ENCODE peak calls at places on chromosomes 12 and 14, in four cellular contexts. E, O, I and H are unnamed samples.

GRCh38 chr14:65833256-65833880 is 420.8 kb downstream of the FUT8 start:
- DNase-seq in E (no peak), O (no peak), I (no peak), H (peak)

GRCh38 chr14:99733551-99734405 is 49.7 kb downstream of the CYP46A1 start:
- DNase-seq in E (peak), O (peak), I (no peak), H (no peak)

GRCh38 chr12:12452326-12452725 is 95.4 kb downstream of the BORCS5 start:
- DNase-seq in E (no peak), O (no peak), I (no peak), H (no peak)

GRCh38 chr12:116265361-116266128 is 11.9 kb downstream of the MED13L start:
- DNase-seq in E (no peak), O (no peak), I (no peak), H (no peak)

GRCh38 chr14:58626441-58626840 is 11.3 kb upstream of the DACT1 start:
- DNase-seq in E (no peak), O (no peak), I (no peak), H (no peak)

GRCh38 chr14:97603201-97603600 is 806.0 kb downstream of the VRK1 start:
- DNase-seq in E (no peak), O (no peak), I (no peak), H (no peak)

GRCh38 chr12:120169946-120170345 is 24.6 kb downstream of the GCN1 start:
- DNase-seq in E (no peak), O (no peak), I (no peak), H (no peak)

GRCh38 chr14:36818794-36819384 is 157.2 kb downstream of the PAX9 start:
- DNase-seq in E (no peak), O (no peak), I (no peak), H (no peak)

GRCh38 chr14:99678198-99678597 is 5.9 kb upstream of the CYP46A1 start:
- DNase-seq in E (no peak), O (no peak), I (no peak), H (no peak)

GRCh38 chr12:27534060-27534764 is 10.2 kb downstream of the PPFIBP1 start:
- DNase-seq in E (no peak), O (no peak), I (no peak), H (no peak)

GRCh38 chr12:14892726-14893442 is 7.2 kb upstream of the MGP start:
- DNase-seq in E (peak), O (no peak), I (no peak), H (no peak)

GRCh38 chr14:75911883-75912282 is 69.9 kb downstream of the TGFB3 start:
- DNase-seq in E (no peak), O (peak), I (no peak), H (no peak)

GRCh38 chr14:58638231-58639205 is 756 bp downstream of the DACT1 start:
- DNase-seq in E (peak), O (no peak), I (no peak), H (no peak)

GRCh38 chr12:64672925-64673409 is 62.7 kb downstream of the RASSF3 start:
- DNase-seq in E (peak), O (peak), I (peak), H (no peak)

GRCh38 chr14:101132051-101132541 is 228.6 kb upstream of the RTL1 start:
- DNase-seq in E (no peak), O (no peak), I (no peak), H (no peak)

GRCh38 chr12:25933001-25933400 is 25.5 kb upstream of the RASSF8 start:
- DNase-seq in E (no peak), O (no peak), I (no peak), H (no peak)

GRCh38 chr12:75877588-75878381 is 153.8 kb downstream of the PHLDA1 start:
- DNase-seq in E (no peak), O (no peak), I (no peak), H (no peak)

GRCh38 chr14:36055052-36055378 is 121.5 kb downstream of the PTCSC3 start:
- DNase-seq in E (no peak), O (no peak), I (no peak), H (no peak)

GRCh38 chr12:132204064-132204821 is 60.0 kb downstream of the NOC4L start:
- DNase-seq in E (no peak), O (no peak), I (no peak), H (no peak)

GRCh38 chr12:102527256-102527720 is 46.9 kb upstream of the IGF1 start:
- DNase-seq in E (no peak), O (no peak), I (no peak), H (no peak)

GRCh38 chr14:73935666-73936065 is 14.2 kb downstream of the FAM161B start:
- DNase-seq in E (no peak), O (no peak), I (no peak), H (no peak)

GRCh38 chr12:29238822-29239291 is 89.8 kb downstream of the FAR2 start:
- DNase-seq in E (no peak), O (no peak), I (no peak), H (no peak)

GRCh38 chr14:21326972-21327371 is 47.1 kb downstream of the RPGRIP1 start:
- DNase-seq in E (no peak), O (no peak), I (no peak), H (no peak)
- TF ChIP-seq CTCF in E (no peak), O (no peak), I (no peak), H (no peak)

GRCh38 chr12:52050116-52050770 is 999 bp upstream of the NR4A1 start:
- DNase-seq in E (peak), O (no peak), I (no peak), H (no peak)

GRCh38 chr12:52052471-52053186 is 1.4 kb downstream of the NR4A1 start:
- DNase-seq in E (peak), O (no peak), I (peak), H (no peak)

GRCh38 chr12:52049286-52049685 is 2.0 kb upstream of the NR4A1 start:
- DNase-seq in E (no peak), O (no peak), I (no peak), H (no peak)

GRCh38 chr12:52049688-52050087 is 1.6 kb upstream of the NR4A1 start:
- DNase-seq in E (no peak), O (no peak), I (no peak), H (no peak)

DNA sequence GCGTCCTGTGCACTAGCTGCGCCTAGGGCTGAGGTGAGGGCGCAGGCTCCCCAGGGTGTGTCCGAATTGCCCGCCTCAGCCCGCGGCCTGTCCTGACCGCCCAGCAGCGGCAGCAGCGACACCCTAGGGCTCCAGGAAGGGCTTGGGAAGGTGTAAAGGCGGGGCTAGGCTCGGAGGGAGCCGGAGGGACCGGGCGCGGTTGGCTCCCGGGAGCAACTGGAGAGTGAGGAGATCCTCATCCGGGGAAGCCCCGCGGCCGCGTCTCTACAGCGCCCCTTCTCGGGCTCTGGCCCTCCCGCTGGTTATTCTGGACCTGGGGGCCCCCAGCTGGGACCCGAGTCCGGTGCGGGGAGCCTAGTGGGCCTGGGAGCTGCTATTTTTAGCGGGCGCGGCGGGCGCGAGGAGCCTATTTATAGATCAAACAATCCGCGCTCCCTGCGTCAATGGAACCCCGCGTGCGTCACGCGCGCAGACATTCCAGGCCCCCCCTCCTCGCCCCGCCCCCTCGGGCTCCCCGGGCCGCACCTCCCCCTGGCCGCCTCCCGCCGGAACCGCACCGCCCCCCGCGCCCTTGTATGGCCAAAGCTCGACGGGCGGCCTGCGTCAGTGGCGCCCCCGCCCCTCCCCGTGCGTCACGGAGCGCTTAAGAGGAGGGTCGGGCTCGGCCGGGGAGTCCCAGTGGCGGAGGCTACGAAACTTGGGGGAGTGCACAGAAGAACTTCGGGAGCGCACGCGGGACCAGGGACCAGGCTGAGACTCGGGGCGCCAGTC is at the start of gene NR4A1:
- DNase-seq in E (peak), O (peak), I (peak), H (peak)
- TF ChIP-seq CTCF in E (peak), O (no peak), I (peak), H (no peak)

DNA sequence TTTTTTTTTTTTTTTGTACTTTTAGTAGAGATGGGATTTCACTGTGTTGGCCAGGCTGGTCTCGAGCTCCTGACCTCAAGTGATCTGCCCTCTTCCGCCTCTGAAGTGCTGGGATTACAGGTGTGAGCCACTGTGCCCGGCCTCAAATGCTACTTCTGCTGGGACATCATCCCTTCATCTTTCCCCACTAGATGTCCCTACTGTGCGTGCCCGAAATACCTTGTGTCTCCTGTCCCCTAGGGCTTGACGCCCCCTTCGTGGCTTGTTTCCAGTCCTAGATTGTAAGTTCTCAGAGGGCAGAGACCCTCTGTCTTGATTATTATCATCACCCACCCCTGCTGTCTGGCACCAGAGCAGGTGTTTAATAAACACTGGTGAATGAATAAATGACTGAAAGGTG is 14.9 kb downstream of the CCDC63 start:
- DNase-seq in E (no peak), O (no peak), I (no peak), H (no peak)
- TF ChIP-seq CTCF in E (no peak), O (no peak), I (no peak), H (no peak)

GRCh38 chr14:103714063-103714724 is 1.1 kb downstream of the XRCC3 start:
- DNase-seq in E (no peak), O (no peak), I (no peak), H (no peak)
- TF ChIP-seq CTCF in E (no peak), O (no peak), I (no peak), H (no peak)

GRCh38 chr12:79411791-79412190 is 279.0 kb downstream of the PAWR start:
- DNase-seq in E (no peak), O (no peak), I (no peak), H (no peak)
- TF ChIP-seq CTCF in E (no peak), O (no peak), I (no peak), H (no peak)